ENCODE peak calls at places on chromosomes 3 and 15, in six cellular contexts. Y, C, P, M, H and X are unnamed samples.

GRCh38 chr15:71125831-71126453 is 10.7 kb downstream of the THSD4 start:
- DNase-seq in C (no peak), M (no peak), H (peak; percentile 50), P (peak; percentile 16), Y (peak; percentile 70), X (no peak)

GRCh38 chr3:102415553-102415952 is 19.3 kb upstream of the ZPLD1 start:
- DNase-seq in M (no peak), P (no peak), H (no peak), C (peak; percentile 6), Y (no peak), X (no peak)

GRCh38 chr15:94487635-94488034 is 256.3 kb downstream of the MCTP2 start:
- DNase-seq in C (peak; percentile 52), Y (no peak), M (no peak), H (no peak), P (no peak), X (no peak)

GRCh38 chr3:70992131-70992530 is 591.4 kb downstream of the FOXP1 start:
- DNase-seq in P (no peak), C (no peak), Y (no peak), M (no peak), H (no peak), X (no peak)

GRCh38 chr3:108471346-108471935 is 39.0 kb downstream of the MYH15 start:
- DNase-seq in C (peak; percentile 40), Y (peak; percentile 39), P (no peak), M (no peak), H (no peak), X (no peak)

GRCh38 chr15:52228928-52229327 is 37.7 kb upstream of the GNB5 start:
- DNase-seq in H (peak; percentile 80), Y (peak; percentile 94), C (peak; percentile 91), M (peak; percentile 87), P (peak; percentile 49), X (peak; percentile 83)

GRCh38 chr15:36831125-36831914 is 251.9 kb downstream of the CDIN1 start:
- DNase-seq in C (peak; percentile 69), Y (no peak), H (no peak), P (no peak), M (no peak), X (no peak)

GRCh38 chr15:63089260-63090043 is 32.2 kb upstream of the LACTB start:
- DNase-seq in C (no peak), P (peak; percentile 82), H (no peak), Y (peak; percentile 87), M (peak; percentile 38), X (no peak)

GRCh38 chr15:25508369-25509002 is 69.7 kb upstream of the UBE3A start:
- DNase-seq in Y (peak; percentile 57), H (peak; percentile 73), P (peak; percentile 7), M (no peak), C (no peak), X (no peak)

GRCh38 chr3:5198313-5198677 is 10.8 kb downstream of the EDEM1 start:
- DNase-seq in M (no peak), C (no peak), P (no peak), Y (peak; percentile 74), H (no peak), X (no peak)

GRCh38 chr15:51801391-51801835 is 28.0 kb upstream of the TMOD3 start:
- DNase-seq in P (peak; percentile 20), M (no peak), Y (peak; percentile 63), H (peak; percentile 79), C (no peak), X (no peak)

DNA sequence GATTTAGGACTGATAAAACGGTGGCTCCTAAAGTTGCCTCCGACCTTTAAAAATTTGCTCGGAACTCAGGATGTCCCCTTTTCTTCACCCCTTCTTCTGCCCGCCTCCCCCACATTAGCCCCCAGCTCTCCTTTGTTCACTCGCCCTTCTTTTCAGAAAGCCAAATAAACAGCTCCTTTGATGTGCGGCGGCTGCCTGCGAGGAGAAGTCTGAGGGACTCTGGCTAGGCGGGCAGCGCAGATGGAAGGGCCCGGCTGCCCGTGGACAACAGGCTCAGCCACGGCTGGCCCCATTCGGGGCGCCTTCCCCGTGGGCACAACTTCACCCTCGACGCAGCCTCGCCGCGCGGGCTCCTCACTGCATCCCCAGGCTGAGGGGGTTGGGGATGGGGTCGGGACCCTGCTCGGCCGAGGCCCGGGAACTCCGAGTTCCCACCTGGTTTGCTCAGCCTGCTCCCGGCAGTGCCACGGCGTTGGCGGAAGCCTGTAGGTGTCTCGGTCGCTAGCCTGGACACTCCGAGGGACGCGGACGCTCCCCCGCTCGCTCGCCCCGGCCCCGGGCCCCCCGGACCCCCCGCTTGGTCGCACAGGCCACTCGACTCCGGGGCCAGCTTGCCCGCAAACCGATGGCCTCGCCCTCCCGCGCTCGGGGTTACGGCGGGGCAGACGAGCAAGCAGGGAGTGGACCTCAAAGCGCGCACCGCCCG is 897 bp upstream of the TLE3 start:
- DNase-seq in Y (peak; percentile 83), P (peak; percentile 86), H (peak; percentile 61), M (peak; percentile 53), C (peak; percentile 32), X (peak; percentile 92)
- H3K4me1 ChIP-seq in Y (peaks cover 9% of the 10 kb centered on the region), P (peaks cover 57% of the 10 kb centered on the region), H (peaks cover 80% of the 10 kb centered on the region), M (peaks cover 18% of the 10 kb centered on the region), C (peaks cover 41% of the 10 kb centered on the region), X (peaks cover 14% of the 10 kb centered on the region)

DNA sequence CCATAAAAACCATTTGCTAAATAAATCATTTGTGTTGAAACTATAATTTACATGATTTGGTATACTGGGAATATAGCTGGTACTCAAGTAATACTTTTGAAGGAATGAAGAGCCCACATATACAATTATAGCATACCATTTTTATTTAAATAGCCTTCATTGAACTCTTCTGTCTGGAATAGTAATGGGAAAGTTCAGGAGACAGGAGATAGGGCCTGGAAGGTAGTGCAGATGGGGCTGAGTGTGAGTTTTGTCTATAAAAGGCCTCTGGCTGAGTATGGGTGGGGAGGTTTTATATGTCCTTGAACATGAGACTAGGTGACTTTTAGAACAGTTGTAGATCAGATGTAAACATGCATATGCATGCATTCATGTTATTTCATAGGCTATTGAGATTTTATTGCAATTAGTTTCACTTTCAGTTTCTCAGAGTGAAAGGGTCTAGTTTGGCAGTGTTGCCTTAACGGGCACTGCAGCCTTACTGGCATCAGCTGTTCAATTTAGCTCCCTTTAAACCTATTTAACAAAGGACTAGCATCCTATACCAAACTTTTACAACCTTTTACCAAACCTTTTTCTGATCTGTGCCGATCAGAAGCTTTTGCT is 27.2 kb downstream of the CGGBP1 start:
- DNase-seq in C (peak; percentile 16), P (no peak), Y (no peak), H (peak; percentile 58), M (no peak), X (no peak)
- H3K4me3 ChIP-seq in C (peak overlapping the region; percentile 46), P (peak overlapping the region; percentile 63), Y (no peak overlapping the region), H (peak overlapping the region; percentile 53), M (peak overlapping the region; percentile 1), X (peak overlapping the region; percentile 67)

GRCh38 chr3:179347108-179347382 is 464 bp upstream of the MFN1 start:
- DNase-seq in P (no peak), C (no peak), Y (no peak), H (peak; percentile 50), M (no peak), X (no peak)
- H3K9ac ChIP-seq in P (peak overlapping the region; percentile 80), C (no peak overlapping the region), Y (no peak overlapping the region), H (peak overlapping the region; percentile 78), M (no peak overlapping the region), X (no peak overlapping the region)

GRCh38 chr15:79919090-79919748 is 22.4 kb upstream of the MTHFS start:
- DNase-seq in Y (no peak), H (no peak), C (no peak), P (no peak), M (no peak), X (peak; percentile 63)
- H3K4me1 ChIP-seq in Y (no peaks in the 10 kb centered on the region), H (peaks cover 6% of the 10 kb centered on the region), C (no peaks in the 10 kb centered on the region), P (peaks cover 16% of the 10 kb centered on the region), M (no peaks in the 10 kb centered on the region), X (peaks cover 2% of the 10 kb centered on the region)

GRCh38 chr15:30990036-30990435 is 1.4 kb downstream of the MTMR10 start:
- DNase-seq in H (peak; percentile 71), P (peak; percentile 36), C (no peak), M (no peak), Y (peak; percentile 13), X (no peak)

GRCh38 chr15:30990451-30991300 is 752 bp downstream of the MTMR10 start:
- DNase-seq in M (no peak), Y (no peak), H (peak; percentile 53), C (no peak), P (peak; percentile 12), X (no peak)

GRCh38 chr15:30991301-30992072 is at the start of gene MTMR10:
- DNase-seq in Y (peak; percentile 88), H (peak; percentile 89), C (peak; percentile 76), P (peak; percentile 48), M (peak; percentile 78), X (peak; percentile 93)

GRCh38 chr15:30992465-30992864 is 1.0 kb upstream of the MTMR10 start:
- DNase-seq in P (peak; percentile 27), Y (peak; percentile 38), C (no peak), H (peak; percentile 43), M (no peak), X (no peak)

GRCh38 chr15:30992073-30992363 is 590 bp upstream of the MTMR10 start:
- DNase-seq in M (no peak), P (peak; percentile 15), H (no peak), C (no peak), Y (no peak), X (no peak)
- H3K4me3 ChIP-seq in M (peak overlapping the region; percentile 83), P (peak overlapping the region; percentile 97), H (peak overlapping the region; percentile 84), C (peak overlapping the region; percentile 87), Y (peak overlapping the region; percentile 50), X (peak overlapping the region; percentile 85)

GRCh38 chr15:97026781-97027180 is 696.3 kb downstream of the NR2F2 start:
- DNase-seq in Y (peak; percentile 86), C (no peak), H (no peak), M (no peak), P (no peak), X (no peak)
- H3K9ac ChIP-seq in Y (no peak overlapping the region), C (no peak overlapping the region), H (no peak overlapping the region), M (no peak overlapping the region), P (no peak overlapping the region), X (no peak overlapping the region)

GRCh38 chr3:129563332-129563731 is 20.4 kb downstream of the H1-8 start:
- DNase-seq in C (no peak), Y (no peak), H (no peak), M (no peak), P (no peak), X (no peak)
- H3K4me1 ChIP-seq in C (peaks cover 10% of the 10 kb centered on the region), Y (no peaks in the 10 kb centered on the region), H (peaks cover 12% of the 10 kb centered on the region), M (no peaks in the 10 kb centered on the region), P (peaks cover 29% of the 10 kb centered on the region), X (peaks cover 13% of the 10 kb centered on the region)

GRCh38 chr15:89664951-89665350 is 9.7 kb upstream of the KIF7 start:
- DNase-seq in P (no peak), M (no peak), C (no peak), H (no peak), Y (no peak), X (no peak)
- H3K4me3 ChIP-seq in P (peak overlapping the region; percentile 65), M (peak overlapping the region; percentile 30), C (no peak overlapping the region), H (no peak overlapping the region), Y (no peak overlapping the region), X (peak overlapping the region; percentile 29)

DNA sequence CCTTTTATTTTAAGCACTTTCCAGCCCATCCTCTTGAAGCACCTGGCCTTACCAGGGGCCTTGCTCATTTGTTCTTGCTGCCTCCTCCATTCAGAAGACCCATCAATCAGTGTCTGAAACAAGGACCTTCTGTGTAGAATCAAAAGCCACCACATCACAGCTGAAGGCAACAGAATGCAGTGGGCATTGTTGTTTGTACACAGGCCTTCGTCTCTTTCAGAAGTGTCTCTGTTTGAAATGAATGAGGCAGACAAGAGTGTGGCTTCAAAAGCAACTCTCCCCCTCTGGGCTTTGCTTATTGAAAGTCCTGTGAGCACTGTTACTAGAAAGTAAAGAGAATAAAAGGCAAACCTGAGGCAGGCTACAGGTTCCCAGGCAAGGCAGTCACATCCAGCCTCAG is 24.4 kb upstream of the LIPC start:
- DNase-seq in P (no peak), C (no peak), H (no peak), Y (no peak), M (no peak), X (no peak)
- H3K9ac ChIP-seq in P (no peak overlapping the region), C (no peak overlapping the region), H (no peak overlapping the region), Y (no peak overlapping the region), M (no peak overlapping the region), X (no peak overlapping the region)